ENCODE peak calls at places on chromosomes 5 and 9, in seven cellular contexts. V is naive thymus-derived CD4-positive, alpha-beta T cell; C is right atrium auricular region; D is lung; H is small intestine; S is gastrocnemius medialis; I is aorta. A is an unnamed sample.

GRCh38 chr9:20620658-20621552 is 1.4 kb downstream of the MLLT3 start:
- DNase-seq in S (peak; percentile 28), V (peak; percentile 33), C (peak; percentile 64), I (peak; percentile 59), H (peak; percentile 35), D (peak; percentile 37), A (no peak)

GRCh38 chr5:10675177-10675700 is 85.8 kb downstream of the DAP start:
- DNase-seq in I (no peak), C (no peak), H (no peak), D (no peak), V (no peak), S (no peak), A (no peak)

GRCh38 chr5:175025046-175025445 is 300.7 kb downstream of the MSX2 start:
- DNase-seq in V (no peak), H (no peak), I (no peak), S (no peak), D (no peak), C (no peak), A (no peak)

GRCh38 chr5:158152151-158152550 is 293.2 kb upstream of the CLINT1 start:
- DNase-seq in H (no peak), C (no peak), D (no peak), V (no peak), I (no peak), S (no peak), A (no peak)

GRCh38 chr9:93183663-93184438 is at the start of gene WNK2:
- DNase-seq in C (no peak), S (no peak), I (no peak), D (no peak), H (peak; percentile 65), V (peak; percentile 43), A (no peak)

GRCh38 chr9:121862371-121862970 is 211.0 kb downstream of the DAB2IP start:
- DNase-seq in C (peak; percentile 26), S (no peak), V (no peak), H (no peak), I (no peak), D (no peak), A (peak; percentile 79)

GRCh38 chr5:151082274-151082902 is 1.6 kb upstream of the TNIP1 start:
- DNase-seq in V (no peak), C (no peak), S (peak; percentile 62), H (peak; percentile 77), D (no peak), I (no peak), A (no peak)

GRCh38 chr9:130337784-130338380 is 72.3 kb downstream of the HMCN2 start:
- DNase-seq in I (no peak), C (no peak), D (no peak), V (no peak), H (no peak), S (no peak), A (no peak)

GRCh38 chr5:97100486-97100885 is 41.9 kb downstream of the LIX1 start:
- DNase-seq in I (no peak), D (no peak), S (no peak), V (no peak), H (no peak), C (no peak), A (no peak)

GRCh38 chr9:121541945-121542344 is 42.3 kb upstream of the GGTA1 start:
- DNase-seq in V (no peak), H (no peak), D (no peak), I (peak; percentile 3), S (no peak), C (no peak), A (no peak)

GRCh38 chr5:132747693-132748440 is 641 bp downstream of the CCNI2 start:
- DNase-seq in C (no peak), D (no peak), I (no peak), V (peak; percentile 32), S (no peak), H (peak; percentile 42), A (no peak)

GRCh38 chr9:90505695-90506094 is 136.9 kb downstream of the DIRAS2 start:
- DNase-seq in H (no peak), D (no peak), S (no peak), V (no peak), I (no peak), C (no peak), A (no peak)

GRCh38 chr9:134209731-134210311 is 45.5 kb upstream of the RNU6ATAC start:
- DNase-seq in I (peak; percentile 32), C (no peak), D (no peak), V (no peak), S (no peak), H (no peak), A (no peak)

GRCh38 chr5:97242351-97242750 is 59.3 kb upstream of the RIOK2 start:
- DNase-seq in H (no peak), V (no peak), C (no peak), D (no peak), S (no peak), I (no peak), A (no peak)

GRCh38 chr9:93288341-93288740 is 104.4 kb downstream of the WNK2 start:
- DNase-seq in H (no peak), V (no peak), S (no peak), I (no peak), C (peak; percentile 56), D (no peak), A (no peak)

GRCh38 chr5:113166710-113167366 is 190.2 kb downstream of the DCP2 start:
- DNase-seq in S (no peak), C (no peak), D (no peak), I (no peak), H (no peak), V (no peak), A (no peak)

GRCh38 chr5:135979510-135979909 is 24.7 kb upstream of the LECT2 start:
- DNase-seq in H (no peak), D (no peak), V (no peak), C (no peak), S (no peak), I (no peak), A (no peak)

GRCh38 chr9:70012569-70012968 is 31.1 kb upstream of the MAMDC2 start:
- DNase-seq in D (no peak), C (no peak), I (no peak), H (no peak), S (no peak), V (no peak), A (no peak)

GRCh38 chr5:14859150-14859549 is 12.4 kb downstream of the ANKH start:
- DNase-seq in S (no peak), V (no peak), C (no peak), D (no peak), H (no peak), I (no peak), A (no peak)
- H3K4me1 ChIP-seq in S (peaks cover 44% of the 10 kb centered on the region), V (no peaks in the 10 kb centered on the region), C (peaks cover 50% of the 10 kb centered on the region), D (peaks cover 6% of the 10 kb centered on the region), H (peaks cover 8% of the 10 kb centered on the region), I (peaks cover 15% of the 10 kb centered on the region), A (peaks cover 7% of the 10 kb centered on the region)

DNA sequence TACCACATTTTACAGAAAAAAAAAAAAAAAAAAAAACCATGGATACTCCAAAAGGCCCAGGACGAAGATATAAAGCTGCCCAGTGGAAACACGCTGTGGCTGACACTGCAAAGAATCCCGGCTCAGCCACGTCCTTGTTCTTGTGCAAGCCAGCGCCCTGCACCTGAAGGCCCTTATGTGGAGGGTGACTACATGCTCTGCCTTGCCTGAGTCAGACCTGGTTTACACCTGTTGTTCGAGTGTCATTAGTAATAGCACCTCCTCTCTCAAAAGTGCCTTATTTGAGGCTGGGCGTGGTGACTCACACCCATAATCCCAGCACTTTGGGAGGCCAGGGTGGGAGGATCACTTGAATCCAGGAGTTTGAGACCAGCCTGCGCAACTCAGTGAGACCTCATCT is 54.3 kb upstream of the ZSWIM6 start:
- DNase-seq in H (no peak), V (no peak), S (no peak), D (peak; percentile 61), C (no peak), I (no peak), A (no peak)
- H3K27ac ChIP-seq in H (no peak overlapping the region), V (no peak overlapping the region), S (no peak overlapping the region), D (peak overlapping the region; percentile 46), C (no peak overlapping the region), I (no peak overlapping the region), A (no peak overlapping the region)

GRCh38 chr9:13726746-13727145 is 447.3 kb upstream of the MPDZ start:
- DNase-seq in H (no peak), C (no peak), D (no peak), V (no peak), I (no peak), S (no peak), A (no peak)

GRCh38 chr9:13728917-13729811 is 449.7 kb upstream of the MPDZ start:
- DNase-seq in H (no peak), I (no peak), S (peak; percentile 71), D (no peak), C (no peak), V (no peak), A (no peak)

GRCh38 chr9:13732290-13732689 is 452.8 kb upstream of the MPDZ start:
- DNase-seq in I (no peak), S (no peak), V (no peak), C (no peak), H (no peak), D (no peak), A (no peak)

GRCh38 chr9:13728121-13728520 is 448.6 kb upstream of the MPDZ start:
- DNase-seq in I (no peak), D (no peak), H (no peak), C (no peak), S (peak; percentile 86), V (no peak), A (no peak)

DNA sequence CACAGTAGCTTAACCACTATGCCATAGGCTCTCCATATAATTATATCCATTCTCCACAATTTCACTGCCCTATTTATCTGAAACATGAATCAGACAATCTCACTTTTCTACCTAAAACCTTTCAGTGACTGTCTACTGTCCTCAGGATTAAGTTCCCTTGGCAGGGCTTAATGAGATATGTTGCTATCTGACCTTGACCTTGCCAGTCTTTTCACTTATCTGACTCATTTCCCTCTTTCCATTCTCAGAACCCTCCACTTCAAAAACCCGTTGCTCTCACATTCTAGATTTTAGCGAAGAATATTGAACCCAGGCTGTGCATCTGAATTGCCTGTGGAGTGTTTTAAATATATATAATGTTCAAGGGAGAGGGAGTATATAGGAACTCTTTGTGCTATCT is 452.1 kb upstream of the MPDZ start:
- DNase-seq in S (no peak), D (no peak), C (no peak), V (no peak), I (no peak), H (no peak), A (no peak)
- H3K4me1 ChIP-seq in S (peaks cover 21% of the 10 kb centered on the region), D (peaks cover 2% of the 10 kb centered on the region), C (no peaks in the 10 kb centered on the region), V (no peaks in the 10 kb centered on the region), I (no peaks in the 10 kb centered on the region), H (no peaks in the 10 kb centered on the region), A (no peaks in the 10 kb centered on the region)

DNA sequence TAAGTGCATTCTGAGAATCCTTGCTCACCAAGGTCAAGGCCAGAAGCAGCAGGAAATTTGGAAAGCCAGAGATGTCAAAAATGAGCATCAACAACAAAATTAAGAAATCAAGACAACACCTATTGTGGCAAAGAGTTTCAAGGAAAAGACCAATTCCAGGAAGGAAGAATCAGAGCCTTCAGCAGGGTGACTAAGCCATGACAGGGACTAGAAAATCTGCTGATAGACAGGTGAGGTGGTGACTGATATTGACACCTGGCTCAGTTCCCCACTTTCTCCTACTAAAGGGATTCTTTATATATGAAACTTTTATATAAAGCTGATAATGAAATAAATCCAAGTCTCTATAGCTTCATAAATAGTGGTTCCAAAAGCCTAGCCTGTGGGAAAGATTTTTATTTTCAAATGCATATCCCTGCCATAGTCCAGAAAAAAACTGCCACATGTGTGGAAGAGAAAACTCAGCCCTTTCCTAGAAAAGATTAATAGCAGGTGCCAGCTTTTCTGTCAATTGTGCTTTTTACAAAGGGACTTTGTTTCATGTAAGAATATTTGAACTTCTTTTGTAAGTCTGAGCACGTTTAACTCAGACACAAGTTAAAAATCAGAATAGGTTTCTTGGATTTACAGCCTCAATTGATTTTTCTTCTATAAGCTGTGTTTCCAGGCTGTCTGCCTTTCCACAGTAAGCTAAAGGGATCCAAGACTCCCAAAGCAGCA is 81.1 kb upstream of the GRAMD2B start:
- DNase-seq in D (no peak), I (no peak), C (no peak), H (no peak), S (no peak), V (no peak), A (no peak)
- H3K27ac ChIP-seq in D (no peak overlapping the region), I (no peak overlapping the region), C (no peak overlapping the region), H (no peak overlapping the region), S (no peak overlapping the region), V (no peak overlapping the region), A (no peak overlapping the region)

A was measured in vagina.